ENCODE peak calls at places on chromosomes 16 and 17, in nine cellular contexts. G is activated CD8-positive, alpha-beta T cell treated with anti-CD3 and anti-CD28 coated beads for 36 hours; M is progenitor cell of endocrine pancreas; S is nephron progenitor cell; K is cardiac muscle cell; T is right lobe of liver; Z is fibroblast of pulmonary artery; Y is Peyer's patch; L is foreskin fibroblast. O is an unnamed sample.
A peak's percentile ranks its signal among the peaks of the same experiment; 100 is the strongest.

GRCh38 chr17:47281246-47281645 is 27.6 kb downstream of the ITGB3 start:
- DNase-seq in G (no peak), M (no peak), S (no peak), K (no peak), T (no peak), Z (no peak), Y (no peak), L (no peak), O (no peak)

GRCh38 chr16:12231666-12232065 is 255.1 kb downstream of the SNX29 start:
- DNase-seq in G (no peak), M (no peak), S (no peak), K (no peak), T (no peak), Z (peak; percentile 28), Y (no peak), L (peak; percentile 76), O (no peak)

GRCh38 chr17:45705123-45706009 is 78.8 kb upstream of the CRHR1 start:
- DNase-seq in G (peak; percentile 35), M (no peak), S (no peak), K (no peak), T (no peak), Z (peak; percentile 10), Y (no peak), L (peak; percentile 68), O (no peak)

GRCh38 chr17:62105361-62105760 is 40.3 kb upstream of the MED13 start:
- DNase-seq in G (no peak), M (no peak), S (no peak), K (no peak), T (no peak), Z (no peak), Y (no peak), L (no peak), O (no peak)

GRCh38 chr17:51948128-51948527 is 210.4 kb downstream of the CA10 start:
- DNase-seq in G (no peak), M (no peak), S (no peak), K (no peak), T (no peak), Z (no peak), Y (no peak), L (no peak), O (no peak)

GRCh38 chr17:66948061-66948750 is 16.3 kb upstream of the CACNG4 start:
- DNase-seq in G (no peak), M (no peak), S (no peak), K (no peak), T (peak; percentile 22), Z (no peak), Y (no peak), L (no peak), O (peak; percentile 3)

GRCh38 chr17:17666111-17666714 is 15.0 kb upstream of the RAI1 start:
- DNase-seq in G (no peak), M (no peak), S (no peak), K (no peak), T (no peak), Z (peak; percentile 55), Y (no peak), L (peak; percentile 88), O (no peak)

GRCh38 chr17:29576214-29577008 is 7.9 kb downstream of the TP53I13 start:
- DNase-seq in G (no peak), M (no peak), S (peak; percentile 2), K (no peak), T (no peak), Z (no peak), Y (no peak), L (no peak), O (no peak)

GRCh38 chr16:622920-623280 is 7.9 kb upstream of the WFIKKN1 start:
- DNase-seq in G (no peak), M (no peak), S (no peak), K (no peak), T (no peak), Z (no peak), Y (no peak), L (no peak), O (no peak)

GRCh38 chr16:10519929-10520868 is 60.2 kb downstream of the EMP2 start:
- DNase-seq in G (no peak), M (no peak), S (no peak), K (no peak), T (peak; percentile 79), Z (no peak), Y (no peak), L (peak; percentile 35), O (no peak)

GRCh38 chr16:82368041-82368440 is 198.0 kb upstream of the MPHOSPH6 start:
- DNase-seq in G (peak; percentile 8), M (no peak), S (peak; percentile 12), K (peak; percentile 44), T (peak; percentile 77), Z (peak; percentile 26), Y (no peak), L (peak; percentile 5), O (no peak)

GRCh38 chr17:47847341-47848197 is 3.4 kb downstream of the SP6 start:
- DNase-seq in G (peak; percentile 54), M (peak; percentile 35), S (peak; percentile 58), K (peak; percentile 47), T (no peak), Z (no peak), Y (no peak), L (peak; percentile 51), O (no peak)

GRCh38 chr16:78584213-78584860 is 484.9 kb downstream of the WWOX start:
- DNase-seq in G (no peak), M (no peak), S (no peak), K (peak; percentile 53), T (no peak), Z (no peak), Y (no peak), L (no peak), O (no peak)

GRCh38 chr16:87003414-87003755 is 313.8 kb downstream of the C16orf95 start:
- DNase-seq in G (no peak), M (no peak), S (no peak), K (no peak), T (no peak), Z (no peak), Y (no peak), L (peak; percentile 66), O (no peak)

GRCh38 chr17:68709461-68709860 is 108.3 kb upstream of the FAM20A start:
- DNase-seq in G (no peak), M (no peak), S (no peak), K (no peak), T (no peak), Z (no peak), Y (no peak), L (no peak), O (no peak)

GRCh38 chr16:49700222-49700927 is 155.5 kb downstream of the ZNF423 start:
- DNase-seq in G (no peak), M (no peak), S (no peak), K (no peak), T (no peak), Z (no peak), Y (no peak), L (no peak), O (peak; percentile 48)

GRCh38 chr17:79401704-79402075 is 209.2 kb downstream of the RBFOX3 start:
- DNase-seq in G (no peak), M (no peak), S (no peak), K (no peak), T (no peak), Z (no peak), Y (no peak), L (no peak), O (no peak)

GRCh38 chr17:66711936-66712335 is 123.0 kb upstream of the CACNG5 start:
- DNase-seq in G (no peak), M (no peak), S (no peak), K (peak; percentile 10), T (no peak), Z (no peak), Y (peak; percentile 66), L (peak; percentile 18), O (no peak)

GRCh38 chr16:27367463-27368357 is 34.3 kb upstream of the IL21R start:
- DNase-seq in G (peak; percentile 99), M (peak; percentile 56), S (peak; percentile 71), K (peak; percentile 72), T (peak; percentile 87), Z (peak; percentile 79), Y (peak; percentile 93), L (peak; percentile 87), O (peak; percentile 71)

DNA sequence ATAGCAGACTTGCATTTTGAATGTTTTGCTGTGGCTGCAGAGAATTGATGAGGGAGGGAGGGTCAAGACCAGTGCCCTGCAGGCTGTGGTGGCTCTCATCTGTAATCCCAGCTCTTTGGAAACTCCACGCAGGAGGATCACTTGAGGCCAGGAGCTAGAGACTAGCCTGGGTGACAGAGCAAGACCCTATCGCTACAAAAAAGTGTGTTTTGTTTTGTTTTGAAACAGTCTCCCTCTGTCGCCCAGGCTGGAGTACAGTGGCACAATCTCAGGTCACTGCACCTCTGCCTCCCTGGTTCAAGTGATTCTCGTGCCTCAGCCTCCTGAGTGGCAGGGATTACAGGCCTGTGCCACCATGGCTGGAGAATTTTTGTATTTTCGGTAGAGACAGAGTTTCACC is 1.9 kb upstream of the UBE2G1 start:
- DNase-seq in G (no peak), M (no peak), S (no peak), K (no peak), T (no peak), Z (no peak), Y (no peak), L (no peak), O (no peak)
- TF ChIP-seq CTCF in G (no peak), M (no peak), S (no peak), K (no peak), T (no peak), Z (no peak), Y (no peak), L (no peak), O (no peak)

DNA sequence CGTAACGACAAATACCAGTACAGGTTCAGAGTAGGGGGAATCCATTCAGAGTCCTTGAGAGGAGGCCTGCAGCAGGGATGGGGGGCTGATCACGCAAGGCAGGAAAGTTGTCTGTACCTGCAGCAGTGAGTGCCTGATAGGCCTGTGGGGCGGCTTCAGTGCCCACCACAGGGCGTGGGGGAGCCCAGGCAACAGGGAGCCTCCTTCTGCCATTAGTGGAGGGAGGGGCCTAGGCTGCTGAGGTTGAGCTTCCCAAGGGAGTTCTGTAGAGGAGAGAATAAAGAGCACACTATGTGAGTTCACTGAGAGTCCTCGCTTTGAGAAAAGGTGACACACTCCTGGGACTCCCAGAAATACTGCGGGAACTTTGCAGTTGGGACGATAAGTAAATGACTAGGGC is 134.6 kb downstream of the SPECC1 start:
- DNase-seq in G (no peak), M (no peak), S (no peak), K (no peak), T (no peak), Z (no peak), Y (no peak), L (no peak), O (no peak)
- TF ChIP-seq CTCF in G (no peak), M (no peak), S (no peak), K (no peak), T (no peak), Z (no peak), Y (no peak), L (no peak), O (no peak)

GRCh38 chr17:72145972-72146755 is 25.3 kb downstream of the SOX9 start:
- DNase-seq in G (no peak), M (no peak), S (no peak), K (no peak), T (no peak), Z (no peak), Y (no peak), L (peak; percentile 55), O (no peak)
- TF ChIP-seq CTCF in G (no peak), M (no peak), S (no peak), K (no peak), T (no peak), Z (no peak), Y (no peak), L (no peak), O (no peak)

DNA sequence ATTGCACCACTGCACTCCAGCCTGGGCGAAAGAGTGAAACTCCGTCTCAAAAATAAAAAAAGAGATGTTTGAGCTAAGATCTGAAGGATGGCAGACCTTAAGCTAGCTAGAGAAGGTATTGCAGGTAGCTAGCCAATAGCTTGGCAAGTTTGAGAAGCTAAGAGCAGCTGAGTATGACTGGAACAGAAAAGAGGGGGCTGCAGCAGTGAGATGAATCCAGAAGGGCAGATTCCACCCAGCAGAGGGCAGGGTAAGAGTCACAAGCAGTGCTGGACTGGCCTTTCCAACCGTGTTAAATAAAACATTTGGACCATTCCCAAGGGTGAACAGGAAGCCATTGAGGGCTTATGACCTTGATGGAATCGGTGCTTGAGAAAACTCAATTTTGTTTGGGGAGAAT is 5.7 kb upstream of the PHAF1 start:
- DNase-seq in G (peak; percentile 12), M (no peak), S (peak; percentile 15), K (peak; percentile 17), T (no peak), Z (peak; percentile 43), Y (no peak), L (peak; percentile 54), O (peak; percentile 44)
- TF ChIP-seq CTCF in G (no peak), M (peak; percentile 48), S (peak; percentile 25), K (peak; percentile 40), T (peak; percentile 38), Z (peak; percentile 51), Y (peak; percentile 12), L (peak; percentile 33), O (peak; percentile 72)